ENCODE peak calls at places on chromosomes 4 and X, in four cellular contexts. L is IMR-90, T is mesendoderm, F is H9. B is an unnamed sample.

GRCh38 chrX:19554786-19555185 is 39.5 kb upstream of the MAP3K15 start:
- DNase-seq in L (peak), T (no peak), F (no peak), B (no peak)

GRCh38 chrX:12567857-12568256 is 223.4 kb upstream of the PRPS2 start:
- DNase-seq in L (peak), T (no peak), F (no peak), B (no peak)

GRCh38 chr4:69098470-69098869 is 2.2 kb downstream of the UGT2B7 start:
- DNase-seq in L (no peak), T (no peak), F (no peak), B (no peak)

GRCh38 chr4:8058031-8058479 is 100.6 kb downstream of the ABLIM2 start:
- DNase-seq in L (no peak), T (no peak), F (no peak), B (no peak)

GRCh38 chrX:154719132-154719675 is 31.7 kb downstream of the GAB3 start:
- DNase-seq in L (peak), T (no peak), F (no peak), B (no peak)

GRCh38 chr4:1508161-1509160 is 102.2 kb upstream of the NKX1-1 start:
- DNase-seq in L (no peak), T (no peak), F (no peak), B (no peak)

GRCh38 chr4:184938871-184939270 is 79.4 kb upstream of the HELT start:
- DNase-seq in L (no peak), T (no peak), F (no peak), B (peak)

GRCh38 chr4:170089274-170089742 is 448 bp downstream of the AADAT start:
- DNase-seq in L (peak), T (peak), F (peak), B (no peak)

GRCh38 chr4:165945991-165946390 is 73.0 kb downstream of the TLL1 start:
- DNase-seq in L (no peak), T (peak), F (no peak), B (no peak)

GRCh38 chr4:96736352-96736889 is 896.5 kb downstream of the PDHA2 start:
- DNase-seq in L (no peak), T (peak), F (peak), B (peak)

GRCh38 chr4:14149469-14150030 is 522.0 kb upstream of the BOD1L1 start:
- DNase-seq in L (peak), T (no peak), F (no peak), B (no peak)
- H4K5ac ChIP-seq in L (no peak), T (no peak), F (no peak), B (no peak)

GRCh38 chr4:40933272-40934053 is 183.7 kb downstream of the NSUN7 start:
- DNase-seq in L (peak), T (no peak), F (no peak), B (no peak)
- H4K5ac ChIP-seq in L (no peak), T (no peak), F (no peak), B (no peak)

GRCh38 chr4:189500970-189501369 is 439.7 kb upstream of the FRG1 start:
- DNase-seq in L (no peak), T (no peak), F (no peak), B (no peak)
- H4K5ac ChIP-seq in L (no peak), T (no peak), F (no peak), B (no peak)

GRCh38 chr4:99710681-99711345 is 53.2 kb upstream of the C4orf54 start:
- DNase-seq in L (peak), T (no peak), F (no peak), B (no peak)
- H4K5ac ChIP-seq in L (no peak), T (no peak), F (no peak), B (no peak)